ENCODE peak calls at places on chromosomes 12 and 14, in six cellular contexts. One of them, this sample, is unnamed.

GRCh38 chr14:22993517-22993916 is 11.2 kb upstream of the AJUBA start:
- DNase-seq in pancreas: no peak
- DNase-seq in astrocyte: no peak
- DNase-seq in cardiac muscle cell: no peak
- DNase-seq in CD8-positive, alpha-beta T cell: no peak
- DNase-seq in hepatocyte: no peak
- DNase-seq in this sample: no peak

GRCh38 chr12:96091833-96092232 is 56.4 kb upstream of the LTA4H start:
- DNase-seq in pancreas: no peak
- DNase-seq in astrocyte: no peak
- DNase-seq in cardiac muscle cell: no peak
- DNase-seq in CD8-positive, alpha-beta T cell: no peak
- DNase-seq in hepatocyte: no peak
- DNase-seq in this sample: peak; percentile 16

GRCh38 chr14:90839024-90839888 is 23.0 kb upstream of the TTC7B start:
- DNase-seq in pancreas: peak; percentile 8
- DNase-seq in astrocyte: peak; percentile 22
- DNase-seq in cardiac muscle cell: no peak
- DNase-seq in CD8-positive, alpha-beta T cell: no peak
- DNase-seq in hepatocyte: peak; percentile 3
- DNase-seq in this sample: no peak

GRCh38 chr12:22361785-22362184 is 27.3 kb upstream of the ST8SIA1 start:
- DNase-seq in pancreas: no peak
- DNase-seq in astrocyte: no peak
- DNase-seq in cardiac muscle cell: no peak
- DNase-seq in CD8-positive, alpha-beta T cell: no peak
- DNase-seq in hepatocyte: no peak
- DNase-seq in this sample: no peak

GRCh38 chr14:61460853-61461611 is 139.7 kb downstream of the PRKCH start:
- DNase-seq in pancreas: no peak
- DNase-seq in astrocyte: no peak
- DNase-seq in cardiac muscle cell: peak; percentile 54
- DNase-seq in CD8-positive, alpha-beta T cell: peak; percentile 64
- DNase-seq in hepatocyte: no peak
- DNase-seq in this sample: peak; percentile 83

GRCh38 chr14:89137514-89138163 is 279.4 kb downstream of the FOXN3 start:
- DNase-seq in pancreas: peak; percentile 17
- DNase-seq in astrocyte: peak; percentile 90
- DNase-seq in cardiac muscle cell: no peak
- DNase-seq in CD8-positive, alpha-beta T cell: no peak
- DNase-seq in hepatocyte: no peak
- DNase-seq in this sample: peak; percentile 92

GRCh38 chr14:68662395-68662794 is 130.5 kb downstream of the ZFP36L1 start:
- DNase-seq in pancreas: peak; percentile 4
- DNase-seq in astrocyte: no peak
- DNase-seq in cardiac muscle cell: no peak
- DNase-seq in CD8-positive, alpha-beta T cell: no peak
- DNase-seq in hepatocyte: no peak
- DNase-seq in this sample: no peak

GRCh38 chr12:101181776-101182175 is 28.3 kb downstream of the SLC5A8 start:
- DNase-seq in pancreas: no peak
- DNase-seq in astrocyte: peak; percentile 71
- DNase-seq in cardiac muscle cell: no peak
- DNase-seq in CD8-positive, alpha-beta T cell: no peak
- DNase-seq in hepatocyte: no peak
- DNase-seq in this sample: no peak

GRCh38 chr14:49464885-49465284 is 121.3 kb downstream of the RPS29 start:
- DNase-seq in pancreas: no peak
- DNase-seq in astrocyte: no peak
- DNase-seq in cardiac muscle cell: peak; percentile 9
- DNase-seq in CD8-positive, alpha-beta T cell: no peak
- DNase-seq in hepatocyte: no peak
- DNase-seq in this sample: no peak

GRCh38 chr14:51209457-51209856 is 30.6 kb upstream of the TMX1 start:
- DNase-seq in pancreas: no peak
- DNase-seq in astrocyte: no peak
- DNase-seq in cardiac muscle cell: no peak
- DNase-seq in CD8-positive, alpha-beta T cell: no peak
- DNase-seq in hepatocyte: no peak
- DNase-seq in this sample: no peak

GRCh38 chr12:62123721-62124203 is 136.4 kb upstream of the USP15 start:
- DNase-seq in pancreas: peak; percentile 19
- DNase-seq in astrocyte: peak; percentile 16
- DNase-seq in cardiac muscle cell: peak; percentile 59
- DNase-seq in CD8-positive, alpha-beta T cell: peak; percentile 22
- DNase-seq in hepatocyte: peak; percentile 76
- DNase-seq in this sample: peak; percentile 38

GRCh38 chr14:81485372-81485771 is 48.3 kb downstream of the SEL1L start:
- DNase-seq in pancreas: no peak
- DNase-seq in astrocyte: no peak
- DNase-seq in cardiac muscle cell: no peak
- DNase-seq in CD8-positive, alpha-beta T cell: no peak
- DNase-seq in hepatocyte: no peak
- DNase-seq in this sample: no peak

DNA sequence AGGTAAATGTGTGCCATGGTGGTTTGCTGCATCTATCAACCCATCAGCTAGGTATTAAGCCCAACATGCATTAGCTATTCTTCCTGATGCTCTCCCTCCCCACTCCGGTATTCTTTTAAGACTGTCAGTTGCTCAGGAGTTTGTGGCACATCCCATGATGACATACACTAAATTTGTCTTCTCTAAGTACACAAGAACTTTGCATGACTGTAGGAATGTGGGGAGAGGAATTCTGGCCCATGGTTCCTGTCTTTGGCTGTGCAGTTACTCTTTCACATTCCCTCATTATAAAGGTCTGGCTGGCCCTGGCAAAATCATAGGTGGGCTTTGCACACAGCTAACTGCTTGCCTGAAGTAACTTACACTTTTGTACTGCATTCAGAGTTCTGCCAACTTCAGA is 30.3 kb downstream of the HMGA2 start:
- DNase-seq in pancreas: no peak
- DNase-seq in astrocyte: peak; percentile 64
- DNase-seq in cardiac muscle cell: no peak
- DNase-seq in CD8-positive, alpha-beta T cell: no peak
- DNase-seq in hepatocyte: no peak
- DNase-seq in this sample: no peak
- H3K27ac ChIP-seq in pancreas: no peak overlapping the region
- H3K27ac ChIP-seq in astrocyte: peak overlapping the region; percentile 77
- H3K27ac ChIP-seq in cardiac muscle cell: no peak overlapping the region
- H3K27ac ChIP-seq in CD8-positive, alpha-beta T cell: no peak overlapping the region
- H3K27ac ChIP-seq in hepatocyte: no peak overlapping the region
- H3K27ac ChIP-seq in this sample: no peak overlapping the region

GRCh38 chr14:21039059-21039422 is 3.1 kb upstream of the RNASE7 start:
- DNase-seq in pancreas: peak; percentile 89
- DNase-seq in astrocyte: peak; percentile 49
- DNase-seq in cardiac muscle cell: peak; percentile 65
- DNase-seq in CD8-positive, alpha-beta T cell: no peak
- DNase-seq in hepatocyte: peak; percentile 75
- DNase-seq in this sample: no peak

GRCh38 chr14:21041676-21042433 is at the start of gene RNASE7:
- DNase-seq in pancreas: peak; percentile 59
- DNase-seq in astrocyte: peak; percentile 42
- DNase-seq in cardiac muscle cell: no peak
- DNase-seq in CD8-positive, alpha-beta T cell: no peak
- DNase-seq in hepatocyte: no peak
- DNase-seq in this sample: peak; percentile 90

GRCh38 chr14:21038416-21039058 is 3.6 kb upstream of the RNASE7 start:
- DNase-seq in pancreas: no peak
- DNase-seq in astrocyte: no peak
- DNase-seq in cardiac muscle cell: no peak
- DNase-seq in CD8-positive, alpha-beta T cell: no peak
- DNase-seq in hepatocyte: no peak
- DNase-seq in this sample: no peak

GRCh38 chr14:21039585-21040369 is 2.4 kb upstream of the RNASE7 start:
- DNase-seq in pancreas: peak; percentile 64
- DNase-seq in astrocyte: peak; percentile 45
- DNase-seq in cardiac muscle cell: peak; percentile 85
- DNase-seq in CD8-positive, alpha-beta T cell: peak; percentile 29
- DNase-seq in hepatocyte: peak; percentile 83
- DNase-seq in this sample: peak; percentile 72

GRCh38 chr14:21040370-21040925 is 1.7 kb upstream of the RNASE7 start:
- DNase-seq in pancreas: no peak
- DNase-seq in astrocyte: no peak
- DNase-seq in cardiac muscle cell: no peak
- DNase-seq in CD8-positive, alpha-beta T cell: no peak
- DNase-seq in hepatocyte: no peak
- DNase-seq in this sample: no peak
- TF ChIP-seq CTCF in pancreas: no peak
- TF ChIP-seq CTCF in astrocyte: no peak
- TF ChIP-seq CTCF in cardiac muscle cell: no peak
- TF ChIP-seq CTCF in CD8-positive, alpha-beta T cell: no peak
- TF ChIP-seq CTCF in hepatocyte: no peak
- TF ChIP-seq CTCF in this sample: no peak

GRCh38 chr12:88339254-88339949 is 197.3 kb downstream of the TMTC3 start:
- DNase-seq in pancreas: no peak
- DNase-seq in astrocyte: peak; percentile 88
- DNase-seq in cardiac muscle cell: no peak
- DNase-seq in CD8-positive, alpha-beta T cell: no peak
- DNase-seq in hepatocyte: no peak
- DNase-seq in this sample: peak; percentile 34
- H3K27ac ChIP-seq in pancreas: no peak overlapping the region
- H3K27ac ChIP-seq in astrocyte: peak overlapping the region; percentile 65
- H3K27ac ChIP-seq in cardiac muscle cell: no peak overlapping the region
- H3K27ac ChIP-seq in CD8-positive, alpha-beta T cell: no peak overlapping the region
- H3K27ac ChIP-seq in hepatocyte: no peak overlapping the region
- H3K27ac ChIP-seq in this sample: no peak overlapping the region

DNA sequence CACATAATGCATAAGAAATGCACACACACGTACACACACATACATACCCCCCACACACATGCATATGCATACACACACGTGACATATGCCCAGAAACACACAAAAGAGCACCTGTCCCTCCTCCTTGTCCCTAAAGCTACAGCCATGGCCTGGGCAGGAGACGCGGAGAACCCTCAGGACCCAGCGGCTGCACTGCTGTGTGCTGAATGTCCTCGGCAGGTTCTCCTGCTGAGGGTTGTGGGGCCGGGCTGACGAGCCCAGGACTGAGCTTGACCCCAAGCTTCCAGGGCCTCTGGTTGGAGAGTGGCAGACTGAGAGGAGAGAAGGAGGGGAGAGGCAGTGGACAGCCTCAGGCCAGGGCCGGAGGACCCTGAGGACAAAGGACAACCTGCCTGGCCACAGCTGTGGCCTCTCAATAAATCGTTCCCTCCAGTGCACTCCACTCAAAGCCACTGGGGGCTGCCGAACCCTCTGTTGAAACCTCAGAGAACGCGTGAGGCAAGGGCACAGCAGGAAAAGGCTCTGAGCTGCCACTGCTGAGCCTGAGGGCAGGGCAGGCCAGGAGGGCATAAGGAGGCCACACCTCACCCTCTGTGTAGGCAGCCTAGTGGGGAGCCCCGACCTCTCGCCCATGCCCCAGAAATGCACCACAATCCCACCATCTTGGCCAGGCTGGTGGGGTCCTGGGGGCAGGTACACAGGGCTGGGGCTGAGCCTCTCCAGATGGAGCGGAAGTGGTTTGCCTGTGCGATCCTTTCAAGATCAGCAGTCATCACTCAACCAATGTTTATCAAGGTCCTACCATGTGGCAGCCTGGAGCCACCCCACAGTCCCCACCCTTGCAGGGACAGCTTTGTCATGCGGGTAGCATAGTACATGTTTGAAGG is 3.1 kb downstream of the CACNA2D4 start:
- DNase-seq in pancreas: peak; percentile 2
- DNase-seq in astrocyte: no peak
- DNase-seq in cardiac muscle cell: no peak
- DNase-seq in CD8-positive, alpha-beta T cell: peak; percentile 26
- DNase-seq in hepatocyte: peak; percentile 3
- DNase-seq in this sample: no peak
- TF ChIP-seq CTCF in pancreas: no peak
- TF ChIP-seq CTCF in astrocyte: no peak
- TF ChIP-seq CTCF in cardiac muscle cell: no peak
- TF ChIP-seq CTCF in CD8-positive, alpha-beta T cell: no peak
- TF ChIP-seq CTCF in hepatocyte: no peak
- TF ChIP-seq CTCF in this sample: no peak

DNA sequence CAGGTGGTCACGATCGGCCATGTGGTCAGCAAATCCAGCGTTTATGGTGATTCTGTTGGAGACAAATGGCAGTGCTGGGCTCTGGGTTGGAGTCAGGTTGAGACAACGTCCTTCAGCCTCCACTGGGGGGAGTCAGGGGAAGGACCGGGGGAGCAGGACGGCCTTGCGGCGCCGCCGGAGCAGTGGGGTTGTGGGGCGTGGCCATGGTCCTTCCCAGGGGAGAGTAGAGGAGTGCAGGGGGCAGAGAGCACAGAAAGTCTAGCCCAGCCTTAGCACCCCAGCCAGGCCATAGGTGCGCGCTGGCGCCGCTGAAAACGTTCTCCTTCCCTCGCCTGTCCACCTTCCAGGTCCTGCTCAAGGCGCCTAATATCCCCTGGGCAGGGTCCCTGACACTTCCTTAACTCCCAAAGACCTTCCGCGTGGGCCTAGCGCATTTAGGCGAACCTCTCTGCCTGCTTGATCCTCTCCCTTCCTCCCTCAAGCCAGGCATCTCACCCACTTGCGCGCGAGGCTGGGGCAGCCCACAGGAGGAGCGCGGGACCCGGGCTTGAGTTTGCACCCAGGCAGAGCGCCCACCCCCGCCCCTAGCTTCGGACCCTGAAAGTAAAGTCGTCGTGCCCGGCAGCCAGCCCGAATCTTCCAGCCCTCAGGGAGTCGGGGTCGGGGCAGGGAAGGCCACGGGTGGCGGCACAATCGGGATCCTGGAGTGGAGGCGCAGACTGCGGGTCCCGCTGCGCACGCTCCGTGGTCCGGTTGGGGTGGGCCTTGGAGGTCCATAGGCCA is 3.1 kb upstream of the KIF26A start:
- DNase-seq in pancreas: peak; percentile 23
- DNase-seq in astrocyte: no peak
- DNase-seq in cardiac muscle cell: peak; percentile 52
- DNase-seq in CD8-positive, alpha-beta T cell: no peak
- DNase-seq in hepatocyte: peak; percentile 65
- DNase-seq in this sample: peak; percentile 53
- H3K27ac ChIP-seq in pancreas: no peak overlapping the region
- H3K27ac ChIP-seq in astrocyte: no peak overlapping the region
- H3K27ac ChIP-seq in cardiac muscle cell: no peak overlapping the region
- H3K27ac ChIP-seq in CD8-positive, alpha-beta T cell: no peak overlapping the region
- H3K27ac ChIP-seq in hepatocyte: no peak overlapping the region
- H3K27ac ChIP-seq in this sample: no peak overlapping the region

This sample was measured in RWPE1.